ENCODE peak calls at places on chromosome 6, in four cellular contexts. H is LHCN-M2, N is HFFc6, A is naive B cell. S is an unnamed sample.
A peak's percentile ranks its signal among the peaks of the same experiment; 100 is the strongest.

GRCh38 chr6:28336284-28337024 is 506 bp upstream of the ZSCAN31 start:
- DNase-seq in H (peak; percentile 51), A (peak; percentile 43), N (no peak), S (no peak)

GRCh38 chr6:44258325-44258863 is 1.1 kb upstream of the SLC35B2 start:
- DNase-seq in H (no peak), A (peak; percentile 67), N (no peak), S (no peak)

GRCh38 chr6:74574794-74575193 is 631.1 kb downstream of the COL12A1 start:
- DNase-seq in A (no peak), N (peak; percentile 24), H (peak; percentile 29), S (no peak)

GRCh38 chr6:133431031-133431430 is 189.9 kb downstream of the EYA4 start:
- DNase-seq in A (no peak), N (no peak), H (no peak), S (no peak)

GRCh38 chr6:127119361-127120108 is 1.1 kb downstream of the RSPO3 start:
- DNase-seq in H (peak; percentile 17), N (no peak), A (no peak), S (no peak)

GRCh38 chr6:150333592-150333954 is 35.2 kb upstream of the IYD start:
- DNase-seq in N (no peak), H (no peak), A (no peak), S (no peak)

GRCh38 chr6:167663784-167664432 is 162.8 kb upstream of the AFDN start:
- DNase-seq in A (no peak), N (no peak), H (no peak), S (no peak)

GRCh38 chr6:158849899-158850806 is 31.0 kb upstream of the EZR start:
- DNase-seq in N (peak; percentile 99), A (peak; percentile 47), H (peak; percentile 89), S (no peak)

GRCh38 chr6:81816387-81816786 is 63.9 kb upstream of the TENT5A start:
- DNase-seq in A (no peak), N (no peak), H (no peak), S (no peak)

GRCh38 chr6:422423-423061 is 31.0 kb downstream of the IRF4 start:
- DNase-seq in H (peak; percentile 94), A (no peak), N (peak; percentile 76), S (no peak)

GRCh38 chr6:36642913-36643817 is 35.3 kb upstream of the CDKN1A start:
- DNase-seq in A (no peak), H (peak; percentile 86), N (peak; percentile 84), S (no peak)

GRCh38 chr6:64064919-64065318 is 429.3 kb downstream of the PHF3 start:
- DNase-seq in H (no peak), N (no peak), A (no peak), S (no peak)

GRCh38 chr6:105879902-105880547 is 206.1 kb upstream of the PRDM1 start:
- DNase-seq in N (no peak), A (peak; percentile 68), H (no peak), S (peak; percentile 28)

GRCh38 chr6:125789576-125790402 is 971 bp upstream of the NCOA7 start:
- DNase-seq in A (peak; percentile 28), N (peak; percentile 26), H (peak; percentile 55), S (peak; percentile 51)

GRCh38 chr6:165628955-165629354 is 34.1 kb downstream of the PDE10A start:
- DNase-seq in A (no peak), N (no peak), H (no peak), S (no peak)

GRCh38 chr6:163751032-163751525 is 336.6 kb downstream of the QKI start:
- DNase-seq in A (no peak), N (no peak), H (no peak), S (no peak)

GRCh38 chr6:31356216-31356945 is 598 bp downstream of the HLA-B start:
- DNase-seq in A (peak; percentile 34), H (no peak), N (no peak), S (no peak)

GRCh38 chr6:129029778-129030177 is 146.8 kb downstream of the LAMA2 start:
- DNase-seq in A (no peak), N (peak; percentile 8), H (peak; percentile 37), S (no peak)

GRCh38 chr6:1817033-1817761 is 207.5 kb downstream of the FOXC1 start:
- DNase-seq in A (no peak), H (no peak), N (peak; percentile 15), S (no peak)

GRCh38 chr6:79031821-79032590 is 46.0 kb downstream of the PHIP start:
- DNase-seq in H (peak; percentile 52), A (no peak), N (no peak), S (no peak)

GRCh38 chr6:53956068-53956711 is 155.1 kb upstream of the MLIP start:
- DNase-seq in N (peak; percentile 60), A (no peak), H (peak; percentile 65), S (peak; percentile 19)

GRCh38 chr6:16334671-16335070 is 96.3 kb downstream of the GMPR start:
- DNase-seq in N (peak; percentile 89), A (no peak), H (peak; percentile 96), S (no peak)

GRCh38 chr6:53635322-53635721 is 30.2 kb downstream of the KLHL31 start:
- DNase-seq in A (no peak), N (no peak), H (no peak), S (no peak)

GRCh38 chr6:28758046-28758817 is 165.6 kb downstream of the TRIM27 start:
- DNase-seq in N (peak; percentile 25), H (peak; percentile 43), A (no peak), S (no peak)

GRCh38 chr6:127879685-127880084 is 21.2 kb downstream of the THEMIS start:
- DNase-seq in H (no peak), A (no peak), N (peak; percentile 28), S (no peak)

GRCh38 chr6:147106759-147107401 is 97.3 kb upstream of the STXBP5 start:
- DNase-seq in A (no peak), N (peak; percentile 16), H (peak; percentile 39), S (no peak)